ENCODE peak calls at places on chromosomes 4 and X, in four cellular contexts. E is spleen, V is lung, N is IMR-90. M is an unnamed sample.

GRCh38 chr4:13348216-13348615 is 135.9 kb downstream of the RAB28 start:
- DNase-seq in N (no peak), E (no peak), V (no peak), M (no peak)

GRCh38 chr4:38872620-38873019 is 5.0 kb downstream of the FAM114A1 start:
- DNase-seq in E (no peak), V (no peak), N (peak; percentile 77), M (no peak)

GRCh38 chrX:1450381-1451161 is 2.1 kb downstream of the ASMTL start:
- DNase-seq in E (peak; percentile 69), N (no peak), V (no peak), M (no peak)

GRCh38 chrX:68594769-68595168 is 52.7 kb upstream of the STARD8 start:
- DNase-seq in V (no peak), N (no peak), E (no peak), M (no peak)

GRCh38 chrX:26100421-26100920 is 37.7 kb upstream of the MAGEB18 start:
- DNase-seq in E (no peak), V (no peak), N (no peak), M (no peak)

GRCh38 chr4:113243312-113243711 is 193.9 kb downstream of the ANK2 start:
- DNase-seq in N (no peak), E (no peak), V (no peak), M (no peak)

GRCh38 chr4:161538941-161539340 is 624.9 kb downstream of the FSTL5 start:
- DNase-seq in V (no peak), N (no peak), E (no peak), M (no peak)

GRCh38 chr4:176444741-176445140 is 125.0 kb downstream of the SPCS3 start:
- DNase-seq in N (peak; percentile 91), E (no peak), V (no peak), M (no peak)

GRCh38 chrX:120452131-120452530 is 17.0 kb downstream of the LAMP2 start:
- DNase-seq in E (no peak), N (peak; percentile 26), V (no peak), M (no peak)

GRCh38 chrX:72573158-72573511 is 492 bp upstream of the HDAC8 start:
- DNase-seq in V (no peak), N (no peak), E (no peak), M (no peak)

GRCh38 chrX:124231454-124231853 is 101.0 kb upstream of the TEX13D start:
- DNase-seq in V (no peak), N (no peak), E (no peak), M (no peak)

GRCh38 chr4:37737456-37737855 is 51.3 kb upstream of the RELL1 start:
- DNase-seq in N (peak; percentile 69), V (no peak), E (no peak), M (no peak)

GRCh38 chrX:107726809-107727534 is 48.6 kb downstream of the TSC22D3 start:
- DNase-seq in N (no peak), E (no peak), V (no peak), M (no peak)

GRCh38 chr4:8771666-8772065 is 100.0 kb downstream of the HMX1 start:
- DNase-seq in V (no peak), N (no peak), E (peak; percentile 58), M (no peak)

GRCh38 chr4:45284400-45285085 is 558.2 kb upstream of the GNPDA2 start:
- DNase-seq in E (peak; percentile 60), N (no peak), V (no peak), M (no peak)

DNA sequence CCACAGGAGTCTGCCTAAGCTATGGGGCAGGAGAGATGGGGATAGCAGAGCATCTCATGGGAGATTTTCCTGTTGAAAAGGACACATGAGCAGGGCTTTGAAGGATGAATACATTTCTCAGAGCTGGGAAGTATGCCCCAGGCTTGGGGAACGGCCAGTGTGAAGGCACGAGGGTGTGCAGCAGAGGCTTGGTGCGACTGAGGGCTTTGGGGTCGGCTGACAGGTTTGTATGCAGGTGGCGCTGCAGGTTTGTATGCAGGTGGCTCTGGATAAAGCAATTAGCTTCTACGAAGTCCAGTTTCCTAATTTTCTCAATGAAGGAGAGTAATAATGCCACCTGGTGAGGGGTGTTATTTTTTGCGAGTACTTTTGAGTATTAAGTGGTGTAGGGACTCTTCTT is 6.8 kb upstream of the KIAA0232 start:
- DNase-seq in V (no peak), E (no peak), N (no peak), M (no peak)
- H3K4me1 ChIP-seq in V (no peaks in the 10 kb centered on the region), E (peaks cover 31% of the 10 kb centered on the region), N (no peaks in the 10 kb centered on the region), M (peaks cover 14% of the 10 kb centered on the region)

GRCh38 chr4:40617903-40618302 is 11.8 kb downstream of the RBM47 start:
- DNase-seq in N (no peak), V (no peak), E (no peak), M (no peak)
- H3K4me1 ChIP-seq in N (peaks cover 8% of the 10 kb centered on the region), V (no peaks in the 10 kb centered on the region), E (peaks cover 26% of the 10 kb centered on the region), M (peaks cover 3% of the 10 kb centered on the region)

GRCh38 chrX:56766554-56767412 is 37.7 kb downstream of the NBDY start:
- DNase-seq in V (peak; percentile 28), E (peak; percentile 80), N (peak; percentile 39), M (no peak)
- H3K4me1 ChIP-seq in V (no peaks in the 10 kb centered on the region), E (peaks cover 42% of the 10 kb centered on the region), N (peaks cover 3% of the 10 kb centered on the region), M (peaks cover 9% of the 10 kb centered on the region)

GRCh38 chr4:54092405-54092759 is 7.6 kb upstream of the GSX2 start:
- DNase-seq in V (no peak), E (no peak), N (no peak), M (no peak)
- H3K4me1 ChIP-seq in V (no peaks in the 10 kb centered on the region), E (peaks cover 30% of the 10 kb centered on the region), N (no peaks in the 10 kb centered on the region), M (peaks cover 5% of the 10 kb centered on the region)

GRCh38 chr4:15654556-15655222 is 468 bp downstream of the FBXL5 start:
- DNase-seq in N (peak; percentile 24), E (peak; percentile 93), V (peak; percentile 37), M (no peak)

GRCh38 chr4:15652191-15652590 is 3.0 kb downstream of the FBXL5 start:
- DNase-seq in V (no peak), E (no peak), N (peak; percentile 13), M (no peak)

GRCh38 chr4:15653430-15653829 is 1.7 kb downstream of the FBXL5 start:
- DNase-seq in V (no peak), E (no peak), N (no peak), M (no peak)

GRCh38 chr4:15655223-15656037 is at the start of gene FBXL5:
- DNase-seq in N (peak; percentile 84), E (peak; percentile 96), V (peak; percentile 70), M (peak; percentile 79)

DNA sequence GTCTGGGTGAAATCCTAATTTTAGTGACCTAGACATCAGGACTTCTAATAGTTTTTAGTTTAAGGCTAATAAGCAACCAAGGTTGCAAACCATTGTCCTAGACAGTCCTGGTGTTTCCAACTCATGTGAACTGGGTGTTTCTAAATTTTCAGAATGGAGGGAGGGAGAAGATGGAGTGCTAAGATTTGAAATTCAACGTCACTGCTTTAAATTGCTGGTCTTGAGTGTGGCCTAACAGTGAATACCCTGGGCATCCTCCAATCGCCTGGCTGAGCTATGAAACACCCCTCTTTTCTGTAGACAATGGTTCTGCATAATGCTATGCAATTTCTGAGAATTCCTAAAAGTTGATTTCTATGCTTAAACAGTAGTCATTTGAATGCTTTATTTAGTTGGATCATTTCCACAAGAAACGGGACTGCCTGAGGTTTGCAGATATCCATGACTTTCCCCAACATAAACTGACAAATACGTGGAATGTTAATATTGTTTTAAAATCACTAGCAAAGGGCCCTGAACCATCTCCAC is 1.2 kb downstream of the FBXL5 start:
- DNase-seq in V (no peak), E (no peak), N (peak; percentile 65), M (no peak)
- H3K4me1 ChIP-seq in V (peaks cover 10% of the 10 kb centered on the region), E (peaks cover 61% of the 10 kb centered on the region), N (peaks cover 12% of the 10 kb centered on the region), M (no peaks in the 10 kb centered on the region)

DNA sequence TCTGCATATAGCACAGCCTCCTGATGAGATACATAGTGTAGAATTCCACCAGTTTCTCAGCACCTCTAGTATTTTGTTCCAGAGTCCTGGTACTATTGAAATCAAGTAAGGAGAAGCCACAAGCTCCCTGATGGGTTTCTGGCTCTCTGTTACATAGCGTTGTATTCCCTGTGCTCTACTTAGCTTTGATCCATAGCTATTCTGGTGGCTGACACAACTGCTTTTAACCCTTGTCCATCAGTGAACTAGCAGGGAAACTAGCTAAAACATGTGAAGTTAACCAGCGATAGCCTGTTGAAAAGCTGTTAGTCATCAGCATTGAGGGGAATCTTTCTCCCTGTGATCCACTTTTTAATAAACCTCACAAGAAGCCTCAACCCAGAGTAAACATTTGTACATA is 26.9 kb downstream of the NIPAL1 start:
- DNase-seq in N (no peak), E (no peak), V (no peak), M (no peak)
- H3K4me1 ChIP-seq in N (no peaks in the 10 kb centered on the region), E (peaks cover 24% of the 10 kb centered on the region), V (peaks cover 5% of the 10 kb centered on the region), M (no peaks in the 10 kb centered on the region)

GRCh38 chr4:55588160-55588559 is 3.9 kb downstream of the PDCL2 start:
- DNase-seq in E (no peak), N (no peak), V (no peak), M (no peak)
- H3K4me1 ChIP-seq in E (no peaks in the 10 kb centered on the region), N (no peaks in the 10 kb centered on the region), V (no peaks in the 10 kb centered on the region), M (no peaks in the 10 kb centered on the region)

GRCh38 chr4:10113362-10114047 is 3.1 kb downstream of the WDR1 start:
- DNase-seq in E (no peak), V (no peak), N (no peak), M (no peak)
- H3K4me1 ChIP-seq in E (peaks cover 88% of the 10 kb centered on the region), V (peaks cover 12% of the 10 kb centered on the region), N (peaks cover 48% of the 10 kb centered on the region), M (peaks cover 20% of the 10 kb centered on the region)